ENCODE peak calls at places on chromosome 11, in four cellular contexts. P, T, H and K are unnamed samples.
A peak's percentile ranks its signal among the peaks of the same experiment; 100 is the strongest.

GRCh38 chr11:119205080-119205479 is 1.1 kb upstream of the CBL start:
- DNase-seq in H (no peak), P (no peak), T (no peak), K (no peak)

GRCh38 chr11:63277345-63277943 is 34.0 kb upstream of the SLC22A25 start:
- DNase-seq in T (no peak), P (no peak), H (no peak), K (no peak)

GRCh38 chr11:128807909-128808308 is 59.2 kb downstream of the KCNJ1 start:
- DNase-seq in H (no peak), P (no peak), T (no peak), K (no peak)

GRCh38 chr11:27087425-27087824 is 46.8 kb downstream of the BBOX1 start:
- DNase-seq in P (no peak), T (no peak), H (no peak), K (no peak)

GRCh38 chr11:125257185-125257584 is 92.6 kb downstream of the PKNOX2 start:
- DNase-seq in H (no peak), T (peak; percentile 13), P (no peak), K (no peak)

GRCh38 chr11:90468923-90469322 is 246.1 kb upstream of the CHORDC1 start:
- DNase-seq in T (no peak), P (no peak), H (no peak), K (peak; percentile 68)

GRCh38 chr11:134048028-134048427 is 20.8 kb upstream of the JAM3 start:
- DNase-seq in T (no peak), H (no peak), P (peak; percentile 17), K (no peak)

GRCh38 chr11:65301491-65302329 is 13.0 kb upstream of the CDC42EP2 start:
- DNase-seq in T (no peak), H (peak; percentile 56), P (no peak), K (no peak)

GRCh38 chr11:73367482-73368024 is 8.6 kb upstream of the RELT start:
- DNase-seq in T (no peak), H (no peak), P (no peak), K (no peak)

GRCh38 chr11:134471341-134472187 is 59.5 kb upstream of the B3GAT1 start:
- DNase-seq in P (no peak), T (no peak), H (no peak), K (no peak)

GRCh38 chr11:95877288-95877687 is 46.6 kb downstream of the MTMR2 start:
- DNase-seq in T (no peak), P (no peak), H (no peak), K (peak; percentile 69)

GRCh38 chr11:103110406-103110805 is 1.2 kb downstream of the DYNC2H1 start:
- DNase-seq in T (peak; percentile 10), P (no peak), H (no peak), K (no peak)

GRCh38 chr11:106217456-106217855 is 140.0 kb downstream of the AASDHPPT start:
- DNase-seq in T (no peak), H (no peak), P (no peak), K (no peak)

GRCh38 chr11:78202733-78203167 is 14.0 kb downstream of the USP35 start:
- DNase-seq in H (no peak), P (no peak), T (no peak), K (no peak)

GRCh38 chr11:20497124-20497792 is 102.2 kb upstream of the SLC6A5 start:
- DNase-seq in T (no peak), P (no peak), H (no peak), K (no peak)

GRCh38 chr11:115674176-115674575 is 170.0 kb upstream of the CADM1 start:
- DNase-seq in T (no peak), H (no peak), P (no peak), K (no peak)

GRCh38 chr11:44243086-44243485 is 66.9 kb downstream of the ALX4 start:
- DNase-seq in H (no peak), P (no peak), T (no peak), K (no peak)

GRCh38 chr11:57762235-57762866 is 749 bp downstream of the CTNND1 start:
- DNase-seq in H (no peak), P (peak; percentile 24), T (peak; percentile 31), K (no peak)

GRCh38 chr11:124811423-124812125 is 11.4 kb upstream of the MSANTD2 start:
- DNase-seq in T (no peak), P (no peak), H (no peak), K (no peak)

GRCh38 chr11:106872246-106872645 is 146.0 kb downstream of the GUCY1A2 start:
- DNase-seq in H (no peak), P (no peak), T (no peak), K (no peak)

GRCh38 chr11:118048472-118049370 is 28.2 kb upstream of the TMPRSS4 start:
- DNase-seq in H (no peak), P (no peak), T (no peak), K (no peak)

GRCh38 chr11:110525883-110526282 is 96.1 kb downstream of the FDX1 start:
- DNase-seq in T (no peak), H (no peak), P (peak; percentile 63), K (peak; percentile 80)

GRCh38 chr11:134052988-134053945 is 15.6 kb upstream of the JAM3 start:
- DNase-seq in H (no peak), P (no peak), T (no peak), K (no peak)

GRCh38 chr11:9231848-9232177 is 33.3 kb downstream of the DENND5A start:
- DNase-seq in P (no peak), H (peak; percentile 33), T (no peak), K (no peak)

GRCh38 chr11:62392944-62393628 is 25.7 kb upstream of the SCGB1A1 start:
- DNase-seq in T (peak; percentile 79), P (no peak), H (no peak), K (no peak)

GRCh38 chr11:19820100-19820499 is 107.5 kb downstream of the NAV2 start:
- DNase-seq in T (no peak), P (no peak), H (no peak), K (no peak)

GRCh38 chr11:64379817-64380709 is 21.1 kb downstream of the RPS6KA4 start:
- DNase-seq in T (no peak), H (no peak), P (no peak), K (no peak)

GRCh38 chr11:47393163-47394049 is 15.0 kb upstream of the SLC39A13 start:
- DNase-seq in H (no peak), T (no peak), P (no peak), K (no peak)

GRCh38 chr11:125245299-125245698 is 80.7 kb downstream of the PKNOX2 start:
- DNase-seq in T (no peak), H (no peak), P (peak; percentile 37), K (no peak)

GRCh38 chr11:384511-384910 is 9.5 kb upstream of the PKP3 start:
- DNase-seq in P (no peak), T (no peak), H (no peak), K (no peak)

GRCh38 chr11:43868852-43869567 is 11.6 kb upstream of the ALKBH3 start:
- DNase-seq in T (no peak), H (no peak), P (no peak), K (peak; percentile 45)

DNA sequence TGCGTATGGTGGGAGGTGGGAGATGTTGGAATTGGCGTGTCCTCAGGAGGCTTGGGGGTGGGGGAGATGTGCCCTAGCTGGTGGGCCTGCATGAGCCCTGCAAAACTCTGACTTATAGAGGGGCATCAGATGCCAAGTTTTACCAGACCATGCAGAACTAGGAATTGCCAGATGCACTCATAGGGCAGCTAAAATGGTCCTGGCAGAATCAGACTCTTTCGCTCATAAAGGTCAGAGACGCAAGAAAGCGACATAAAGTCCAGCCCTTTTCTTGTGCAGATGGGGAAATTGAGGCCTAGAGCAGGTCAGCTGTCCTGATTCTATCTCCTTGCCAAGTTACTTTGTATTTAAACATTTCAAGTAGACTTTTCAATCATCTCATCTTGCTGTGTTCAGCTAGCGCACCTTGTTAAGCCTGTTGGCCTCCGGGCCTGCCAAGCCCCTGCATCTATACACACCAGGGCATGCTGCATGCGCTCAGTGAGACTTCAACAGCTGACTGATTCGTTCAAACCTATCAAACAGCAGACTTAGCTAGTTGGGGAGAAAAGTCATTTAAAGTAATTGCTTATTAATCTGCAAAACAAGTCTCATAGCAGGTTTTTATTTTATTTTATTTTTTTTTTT is 34.1 kb upstream of the EHF start:
- DNase-seq in H (no peak), T (no peak), P (no peak), K (no peak)
- H3K27ac ChIP-seq in H (no peak overlapping the region), T (peak overlapping the region; percentile 91), P (no peak overlapping the region), K (no peak overlapping the region)

DNA sequence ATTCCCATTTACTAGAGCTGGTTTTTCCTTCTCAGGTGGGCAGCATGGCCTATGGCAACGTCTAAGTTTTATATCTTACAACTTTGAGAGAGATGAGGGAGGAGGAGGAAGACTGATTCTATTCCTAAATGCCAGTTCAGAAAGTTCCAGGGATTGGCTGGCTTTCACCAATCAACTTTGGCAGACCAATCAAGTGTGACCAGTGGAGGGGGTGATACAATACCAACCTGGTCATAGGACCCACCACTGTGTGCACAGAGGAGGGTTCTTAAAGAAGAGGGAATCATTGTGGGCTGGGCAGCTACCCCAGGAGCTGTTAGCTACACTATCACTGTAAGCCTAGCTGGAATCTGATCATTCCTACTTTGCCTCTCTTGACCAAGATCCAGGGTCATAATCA is 8.1 kb downstream of the DIXDC1 start:
- DNase-seq in H (no peak), P (no peak), T (no peak), K (no peak)
- H3K27ac ChIP-seq in H (no peak overlapping the region), P (no peak overlapping the region), T (peak overlapping the region; percentile 83), K (peak overlapping the region; percentile 89)

GRCh38 chr11:16792426-16792825 is 54.0 kb downstream of the C11orf58 start:
- DNase-seq in P (no peak), H (no peak), T (no peak), K (no peak)
- H3K27ac ChIP-seq in P (no peak overlapping the region), H (no peak overlapping the region), T (peak overlapping the region; percentile 72), K (no peak overlapping the region)

DNA sequence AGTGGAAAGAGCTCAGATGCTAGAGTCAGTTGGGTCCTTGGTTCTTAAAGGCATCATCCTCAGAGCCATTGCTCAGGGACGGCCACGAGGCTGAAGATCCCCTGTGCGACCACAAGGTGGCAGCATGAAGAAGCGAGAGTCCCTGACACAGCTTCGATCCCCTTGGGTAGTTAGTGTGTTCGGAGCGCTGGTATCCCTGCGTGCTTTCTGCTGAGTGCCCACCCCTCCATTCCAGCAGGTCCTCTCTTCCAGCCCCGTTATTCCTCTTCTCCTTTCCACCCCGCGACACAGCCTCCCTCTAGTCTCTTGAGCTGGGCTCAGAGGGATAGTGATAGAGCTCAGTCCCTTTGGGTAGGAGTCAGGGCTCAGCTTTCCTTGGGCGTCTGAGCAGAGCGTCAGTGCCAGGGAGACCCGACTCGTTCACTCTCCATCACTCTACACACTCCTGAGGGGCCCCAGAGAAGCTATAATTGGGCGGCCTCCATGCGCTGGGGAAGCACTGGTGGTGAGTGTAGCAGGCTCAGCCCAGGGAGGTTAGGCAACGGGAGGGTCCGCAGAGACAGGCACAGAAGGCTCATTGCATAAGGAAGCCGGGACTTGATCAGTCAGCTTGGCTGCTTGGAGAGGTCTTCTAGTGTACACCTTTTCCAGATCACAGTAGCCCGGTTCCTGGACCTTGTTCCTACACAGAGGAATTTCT is at the start of gene OR51D1:
- DNase-seq in P (peak; percentile 53), T (peak; percentile 65), H (peak; percentile 77), K (no peak)
- H3K27ac ChIP-seq in P (no peak within 1 kb of the TSS), T (no peak within 1 kb of the TSS), H (no peak within 1 kb of the TSS), K (no peak within 1 kb of the TSS)

DNA sequence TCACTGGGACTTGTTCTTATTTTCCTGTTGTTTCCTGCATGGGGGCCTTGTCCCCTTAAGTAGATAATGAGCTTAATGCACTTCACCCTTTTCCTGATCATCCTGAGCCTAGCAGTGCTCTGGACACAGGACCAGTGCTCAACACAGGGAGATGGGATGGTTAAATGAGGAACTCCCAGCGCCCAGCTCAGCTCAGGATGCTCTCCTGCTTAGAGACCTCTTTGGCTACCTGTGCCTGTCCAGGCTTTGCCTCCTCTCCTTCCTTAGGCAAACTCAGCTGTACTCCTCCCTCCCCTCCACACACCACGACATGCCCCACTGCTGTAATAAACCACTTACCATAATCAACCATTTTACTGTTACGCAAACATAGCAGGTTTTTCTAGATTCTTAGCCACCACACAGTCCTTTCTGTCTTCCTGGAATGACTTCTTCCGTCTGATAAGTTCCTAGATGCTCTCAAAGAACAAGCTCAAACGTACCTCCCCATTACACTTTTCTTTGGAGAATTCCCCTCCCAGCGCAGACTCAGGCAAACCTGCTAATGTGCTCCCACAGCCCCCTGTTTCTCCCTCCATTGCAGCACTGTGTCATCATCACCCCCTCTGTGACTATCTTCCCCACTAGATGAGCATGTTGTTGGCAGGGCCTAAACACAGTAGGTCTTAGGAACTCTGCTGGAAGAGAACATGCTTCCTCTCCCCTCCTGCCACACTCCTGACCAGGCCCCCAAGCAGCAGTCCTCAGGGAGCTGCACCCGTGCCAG is 113.6 kb downstream of the MICAL2 start:
- DNase-seq in H (no peak), T (no peak), P (no peak), K (no peak)
- H3K27ac ChIP-seq in H (peak overlapping the region; percentile 69), T (no peak overlapping the region), P (no peak overlapping the region), K (peak overlapping the region; percentile 92)